ENCODE peak calls at places on chromosomes 7 and 10, in four cellular contexts. J is uterus, R is iPS DF 6.9, N is A549. Q is an unnamed sample.
A peak's percentile ranks its signal among the peaks of the same experiment; 100 is the strongest.

GRCh38 chr10:17961551-17962422 is 10.1 kb downstream of the SLC39A12 start:
- DNase-seq in R (no peak), N (no peak), J (no peak), Q (no peak)

GRCh38 chr7:112162161-112163020 is 43.8 kb downstream of the DOCK4 start:
- DNase-seq in R (peak; percentile 48), N (peak; percentile 32), J (peak; percentile 18), Q (no peak)

GRCh38 chr10:18145652-18146051 is 5.4 kb downstream of the CACNB2 start:
- DNase-seq in N (no peak), J (no peak), R (no peak), Q (no peak)

GRCh38 chr7:129225931-129226572 is 1.2 kb downstream of the AHCYL2 start:
- DNase-seq in N (no peak), R (no peak), J (no peak), Q (no peak)

GRCh38 chr7:7151285-7151684 is 31.1 kb upstream of the C1GALT1 start:
- DNase-seq in J (no peak), R (no peak), N (no peak), Q (no peak)

GRCh38 chr7:33698692-33699128 is 206.6 kb upstream of the BMPER start:
- DNase-seq in N (no peak), R (no peak), J (no peak), Q (no peak)

GRCh38 chr10:50604049-50604640 is 19.6 kb downstream of the SGMS1 start:
- DNase-seq in J (no peak), R (no peak), N (no peak), Q (no peak)

GRCh38 chr7:44471850-44472249 is 18.6 kb downstream of the NUDCD3 start:
- DNase-seq in N (no peak), J (no peak), R (no peak), Q (no peak)

GRCh38 chr7:44257213-44257612 is 56.4 kb downstream of the YKT6 start:
- DNase-seq in N (no peak), R (no peak), J (no peak), Q (no peak)

GRCh38 chr10:91614254-91614624 is 18.6 kb downstream of the PPP1R3C start:
- DNase-seq in J (no peak), N (no peak), R (no peak), Q (peak; percentile 78)

GRCh38 chr7:106167439-106168136 is 55.5 kb upstream of the SYPL1 start:
- DNase-seq in N (no peak), J (no peak), R (no peak), Q (no peak)

GRCh38 chr7:137996386-137996851 is 5.5 kb downstream of the CREB3L2 start:
- DNase-seq in J (no peak), N (no peak), R (no peak), Q (no peak)

GRCh38 chr10:65419629-65420028 is 1506.2 kb upstream of the LRRTM3 start:
- DNase-seq in N (no peak), R (no peak), J (no peak), Q (no peak)

GRCh38 chr10:126663328-126663727 is 7.2 kb downstream of the C10orf90 start:
- DNase-seq in R (no peak), N (no peak), J (peak; percentile 47), Q (no peak)

GRCh38 chr7:95421847-95422444 is 12.9 kb downstream of the PON2 start:
- DNase-seq in J (no peak), N (no peak), R (no peak), Q (no peak)

GRCh38 chr10:92915892-92916291 is 67.6 kb downstream of the EXOC6 start:
- DNase-seq in J (no peak), R (no peak), N (no peak), Q (no peak)

GRCh38 chr10:65423043-65423442 is 1502.8 kb upstream of the LRRTM3 start:
- DNase-seq in N (no peak), J (no peak), R (no peak), Q (no peak)

GRCh38 chr7:148503900-148504487 is 86.6 kb upstream of the C7orf33 start:
- DNase-seq in R (no peak), J (no peak), N (peak; percentile 16), Q (no peak)

GRCh38 chr10:7756360-7756992 is 31.3 kb downstream of the KIN start:
- DNase-seq in R (no peak), N (peak; percentile 12), J (no peak), Q (no peak)

GRCh38 chr7:76396039-76396732 is 13.3 kb downstream of the SSC4D start:
- DNase-seq in J (no peak), N (no peak), R (peak; percentile 60), Q (no peak)

GRCh38 chr7:70317356-70317755 is 719.1 kb downstream of the AUTS2 start:
- DNase-seq in N (no peak), R (no peak), J (no peak), Q (no peak)

GRCh38 chr7:156735861-156736260 is 95.3 kb downstream of the RNF32 start:
- DNase-seq in R (no peak), J (no peak), N (no peak), Q (no peak)

GRCh38 chr10:63217120-63217605 is 84.0 kb downstream of the NRBF2 start:
- DNase-seq in J (no peak), R (no peak), N (peak; percentile 39), Q (no peak)

GRCh38 chr7:1531263-1531978 is 919 bp downstream of the MAFK start:
- DNase-seq in J (peak; percentile 49), N (no peak), R (no peak), Q (no peak)

GRCh38 chr10:124185074-124185473 is 91.7 kb upstream of the CHST15 start:
- DNase-seq in N (no peak), J (no peak), R (no peak), Q (no peak)

GRCh38 chr7:77657427-77658331 is 38.6 kb upstream of the RSBN1L start:
- DNase-seq in J (no peak), R (no peak), N (peak; percentile 32), Q (no peak)

GRCh38 chr10:99844433-99844955 is 62.1 kb downstream of the ABCC2 start:
- DNase-seq in N (no peak), J (no peak), R (no peak), Q (no peak)

GRCh38 chr10:124614003-124614659 is 130.0 kb downstream of the FAM53B start:
- DNase-seq in R (no peak), N (no peak), J (no peak), Q (no peak)

GRCh38 chr7:46220066-46220630 is 299.1 kb upstream of the IGFBP3 start:
- DNase-seq in J (no peak), R (no peak), N (no peak), Q (no peak)

GRCh38 chr7:133517766-133518165 is 264.9 kb downstream of the EXOC4 start:
- DNase-seq in J (no peak), R (no peak), N (no peak), Q (no peak)

GRCh38 chr7:73433924-73434700 is 534 bp downstream of the FZD9 start:
- DNase-seq in N (no peak), J (no peak), R (no peak), Q (no peak)

GRCh38 chr10:14661818-14662217 is 112.9 kb downstream of the FAM107B start:
- DNase-seq in J (no peak), N (no peak), R (no peak), Q (no peak)

GRCh38 chr7:151243411-151244155 is 4.9 kb downstream of the SMARCD3 start:
- DNase-seq in J (no peak), R (no peak), N (no peak), Q (no peak)

GRCh38 chr10:68163735-68164134 is 54.4 kb downstream of the MYPN start:
- DNase-seq in J (no peak), R (no peak), N (no peak), Q (no peak)

GRCh38 chr10:73997479-73997805 is 474 bp upstream of the VCL start:
- DNase-seq in J (no peak), R (peak; percentile 33), N (peak; percentile 52), Q (no peak)

GRCh38 chr10:29555746-29556481 is 78.9 kb downstream of the SVIL start:
- DNase-seq in R (no peak), N (no peak), J (peak; percentile 52), Q (no peak)

GRCh38 chr10:29554660-29555059 is 80.1 kb downstream of the SVIL start:
- DNase-seq in N (no peak), R (no peak), J (no peak), Q (no peak)

GRCh38 chr10:29557665-29558064 is 77.1 kb downstream of the SVIL start:
- DNase-seq in N (no peak), J (no peak), R (no peak), Q (no peak)

GRCh38 chr10:29555091-29555745 is 79.6 kb downstream of the SVIL start:
- DNase-seq in R (no peak), J (no peak), N (no peak), Q (no peak)

GRCh38 chr10:29553732-29554260 is 81.0 kb downstream of the SVIL start:
- DNase-seq in R (no peak), J (no peak), N (no peak), Q (no peak)
- H3K27ac ChIP-seq in R (no peak overlapping the region), J (no peak overlapping the region), N (no peak overlapping the region), Q (no peak overlapping the region)

GRCh38 chr10:49112851-49113250 is 2.5 kb downstream of the VSTM4 start:
- DNase-seq in N (no peak), J (no peak), R (no peak), Q (no peak)

GRCh38 chr10:49113741-49114141 is 1.6 kb downstream of the VSTM4 start:
- DNase-seq in J (no peak), N (no peak), R (no peak), Q (no peak)

GRCh38 chr10:49115015-49115795 is at the start of gene VSTM4:
- DNase-seq in R (peak; percentile 20), N (no peak), J (peak; percentile 55), Q (peak; percentile 15)

GRCh38 chr10:49115796-49116508 is 630 bp upstream of the VSTM4 start:
- DNase-seq in J (no peak), N (no peak), R (no peak), Q (no peak)

GRCh38 chr10:49114718-49115014 is 656 bp downstream of the VSTM4 start:
- DNase-seq in N (no peak), R (no peak), J (no peak), Q (no peak)
- H3K27ac ChIP-seq in N (peak overlapping the region; percentile 81), R (no peak overlapping the region), J (peak overlapping the region; percentile 87), Q (peak overlapping the region; percentile 47)

GRCh38 chr7:5469375-5470166 is 45.9 kb upstream of the TNRC18 start:
- DNase-seq in R (no peak), N (no peak), J (no peak), Q (no peak)
- H3K27ac ChIP-seq in R (no peak overlapping the region), N (no peak overlapping the region), J (no peak overlapping the region), Q (no peak overlapping the region)

DNA sequence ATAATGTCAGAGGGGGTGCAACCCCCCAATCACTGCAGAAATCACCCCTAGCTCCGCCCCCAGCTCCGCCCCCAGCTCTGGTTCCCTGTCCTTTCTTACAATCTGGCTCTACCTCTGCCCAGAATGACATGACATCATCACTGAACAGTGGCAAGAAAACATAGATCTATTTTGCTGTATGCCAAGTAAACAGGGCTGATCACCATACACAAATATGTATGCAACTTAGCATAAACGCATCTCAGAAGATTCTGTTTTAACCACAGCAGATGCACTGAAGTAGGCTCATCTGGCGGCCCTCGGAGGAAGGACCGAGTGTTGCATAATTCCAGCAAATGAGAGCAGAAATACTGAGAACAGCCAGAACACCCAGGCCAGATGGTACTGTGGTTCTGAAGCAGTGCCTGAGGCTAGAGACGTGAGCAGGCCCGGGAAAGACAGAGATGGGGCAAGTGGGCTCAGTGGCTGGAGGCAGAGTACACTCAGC is 293.3 kb upstream of the KLF14 start:
- DNase-seq in R (no peak), N (no peak), J (peak; percentile 56), Q (no peak)
- H3K27ac ChIP-seq in R (no peak overlapping the region), N (no peak overlapping the region), J (no peak overlapping the region), Q (no peak overlapping the region)

GRCh38 chr7:122679813-122680212 is 19.1 kb downstream of the RNF133 start:
- DNase-seq in J (no peak), R (no peak), N (no peak), Q (no peak)
- H3K27ac ChIP-seq in J (no peak overlapping the region), R (no peak overlapping the region), N (no peak overlapping the region), Q (no peak overlapping the region)

GRCh38 chr7:36855330-36855729 is 131.0 kb upstream of the AOAH start:
- DNase-seq in N (no peak), J (no peak), R (no peak), Q (no peak)
- H3K27ac ChIP-seq in N (no peak overlapping the region), J (no peak overlapping the region), R (no peak overlapping the region), Q (no peak overlapping the region)